ENCODE peak calls at places on chromosome 21, in ten cellular contexts. S is HepG2, Y is EH, V is nephron progenitor cell, R is dorsolateral prefrontal cortex, T is ELF-1, Z is amniotic stem cell, M is brain microvascular endothelial cell, Q is D341Med, W is myocyte. E is an unnamed sample.

GRCh38 chr21:46424062-46424591 is 34.6 kb upstream of the DIP2A start:
- DNase-seq in S (no peak), Y (no peak), V (no peak), R (no peak), T (no peak), Z (no peak), M (no peak), Q (peak; percentile 36), W (no peak), E (no peak)

GRCh38 chr21:46193829-46194373 is 9.6 kb upstream of the SPATC1L start:
- DNase-seq in S (no peak), Y (no peak), V (no peak), R (no peak), T (no peak), Z (no peak), M (no peak), Q (peak; percentile 6), W (no peak), E (no peak)

GRCh38 chr21:18443686-18444085 is 40.1 kb upstream of the TMPRSS15 start:
- DNase-seq in S (no peak), Y (no peak), V (no peak), R (no peak), T (no peak), Z (no peak), M (no peak), Q (no peak), W (no peak), E (no peak)

GRCh38 chr21:37357691-37358090 is 8.9 kb upstream of the DYRK1A start:
- DNase-seq in S (no peak), Y (no peak), V (no peak), R (no peak), T (no peak), Z (no peak), M (no peak), Q (no peak), W (no peak), E (no peak)

GRCh38 chr21:43302356-43302700 is 124.6 kb downstream of the SIK1 start:
- DNase-seq in S (no peak), Y (no peak), V (no peak), R (no peak), T (no peak), Z (no peak), M (no peak), Q (no peak), W (no peak), E (no peak)

GRCh38 chr21:41185802-41186201 is 17.8 kb downstream of the BACE2 start:
- DNase-seq in S (no peak), Y (no peak), V (no peak), R (no peak), T (no peak), Z (no peak), M (no peak), Q (no peak), W (no peak), E (no peak)

GRCh38 chr21:45596704-45597318 is 46.7 kb upstream of the PCBP3 start:
- DNase-seq in S (peak; percentile 52), Y (peak; percentile 60), V (peak; percentile 86), R (peak; percentile 37), T (peak; percentile 73), Z (peak; percentile 15), M (peak; percentile 31), Q (peak; percentile 87), W (peak; percentile 42), E (no peak)

GRCh38 chr21:37986751-37987399 is 70.6 kb upstream of the KCNJ6 start:
- DNase-seq in S (no peak), Y (peak; percentile 6), V (no peak), R (no peak), T (no peak), Z (no peak), M (no peak), Q (no peak), W (no peak), E (no peak)

GRCh38 chr21:34351786-34352241 is 12.0 kb upstream of the KCNE2 start:
- DNase-seq in S (peak; percentile 80), Y (peak; percentile 57), V (peak; percentile 37), R (peak; percentile 69), T (peak; percentile 79), Z (no peak), M (peak; percentile 41), Q (peak; percentile 72), W (peak; percentile 39), E (peak; percentile 31)

GRCh38 chr21:46159390-46159789 is 4.0 kb upstream of the FTCD start:
- DNase-seq in S (no peak), Y (no peak), V (no peak), R (peak; percentile 16), T (no peak), Z (no peak), M (no peak), Q (no peak), W (no peak), E (no peak)

GRCh38 chr21:32728455-32729237 is 833 bp upstream of the SYNJ1 start:
- DNase-seq in S (no peak), Y (no peak), V (no peak), R (no peak), T (no peak), Z (no peak), M (no peak), Q (peak; percentile 56), W (no peak), E (no peak)

GRCh38 chr21:44637018-44637850 is at the start of gene KRTAP10-10:
- DNase-seq in S (no peak), Y (no peak), V (no peak), R (no peak), T (no peak), Z (no peak), M (no peak), Q (no peak), W (peak; percentile 7), E (no peak)

GRCh38 chr21:39097981-39098380 is 85.3 kb downstream of the PSMG1 start:
- DNase-seq in S (no peak), Y (no peak), V (no peak), R (no peak), T (peak; percentile 54), Z (no peak), M (no peak), Q (no peak), W (no peak), E (no peak)

GRCh38 chr21:39114871-39115658 is 68.2 kb downstream of the PSMG1 start:
- DNase-seq in S (peak; percentile 29), Y (peak; percentile 72), V (no peak), R (no peak), T (no peak), Z (no peak), M (peak; percentile 48), Q (no peak), W (no peak), E (no peak)

GRCh38 chr21:37530901-37531351 is 164.4 kb downstream of the DYRK1A start:
- DNase-seq in S (no peak), Y (no peak), V (peak; percentile 53), R (no peak), T (peak; percentile 43), Z (no peak), M (no peak), Q (peak; percentile 80), W (peak; percentile 24), E (no peak)

GRCh38 chr21:45264919-45265515 is 22.7 kb downstream of the POFUT2 start:
- DNase-seq in S (no peak), Y (no peak), V (no peak), R (no peak), T (no peak), Z (no peak), M (no peak), Q (peak; percentile 20), W (no peak), E (no peak)

GRCh38 chr21:41571938-41572510 is 64.1 kb upstream of the TMPRSS2 start:
- DNase-seq in S (no peak), Y (peak; percentile 13), V (no peak), R (no peak), T (no peak), Z (no peak), M (no peak), Q (no peak), W (no peak), E (no peak)

GRCh38 chr21:28822882-28823335 is 169.8 kb downstream of the LTN1 start:
- DNase-seq in S (peak; percentile 3), Y (peak; percentile 92), V (peak; percentile 3), R (no peak), T (peak; percentile 33), Z (peak; percentile 21), M (no peak), Q (no peak), W (peak; percentile 38), E (no peak)

GRCh38 chr21:36306872-36307534 is 13.0 kb upstream of the MORC3 start:
- DNase-seq in S (no peak), Y (no peak), V (no peak), R (no peak), T (peak; percentile 47), Z (no peak), M (no peak), Q (no peak), W (no peak), E (no peak)

GRCh38 chr21:44616591-44616926 is 4.7 kb downstream of the KRTAP10-8 start:
- DNase-seq in S (no peak), Y (no peak), V (no peak), R (no peak), T (no peak), Z (no peak), M (no peak), Q (no peak), W (no peak), E (no peak)

GRCh38 chr21:44592446-44593365 is at the start of gene KRTAP10-6:
- DNase-seq in S (no peak), Y (no peak), V (no peak), R (no peak), T (no peak), Z (no peak), M (no peak), Q (no peak), W (no peak), E (no peak)

GRCh38 chr21:46551636-46552241 is 53.1 kb downstream of the S100B start:
- DNase-seq in S (no peak), Y (no peak), V (no peak), R (no peak), T (no peak), Z (no peak), M (no peak), Q (peak; percentile 36), W (no peak), E (no peak)

GRCh38 chr21:22585558-22585957 is 1587.3 kb downstream of the NCAM2 start:
- DNase-seq in S (no peak), Y (no peak), V (no peak), R (no peak), T (no peak), Z (no peak), M (no peak), Q (no peak), W (no peak), E (no peak)

GRCh38 chr21:25790122-25790951 is 55.6 kb downstream of the GABPA start:
- DNase-seq in S (peak; percentile 19), Y (peak; percentile 49), V (no peak), R (no peak), T (no peak), Z (no peak), M (peak; percentile 18), Q (peak; percentile 53), W (peak; percentile 55), E (peak; percentile 6)